ENCODE peak calls at places on chromosomes 16 and 17, in four cellular contexts. H is H9; C is effector memory CD4-positive, alpha-beta T cell; Z is GM12878. I is an unnamed sample.

GRCh38 chr17:4364622-4365041 is 1.8 kb downstream of the UBE2G1 start:
- DNase-seq in H (no peak), C (no peak), Z (no peak), I (no peak)

GRCh38 chr17:72115789-72116520 is 4.9 kb upstream of the SOX9 start:
- DNase-seq in H (peak; percentile 72), C (no peak), Z (no peak), I (no peak)

GRCh38 chr17:49913226-49914095 is 55.5 kb upstream of the DLX4 start:
- DNase-seq in H (no peak), C (no peak), Z (no peak), I (no peak)

GRCh38 chr17:8887834-8888703 is 20.6 kb upstream of the PIK3R6 start:
- DNase-seq in H (peak; percentile 97), C (no peak), Z (no peak), I (no peak)

GRCh38 chr16:71807905-71808592 is 585 bp downstream of the AP1G1 start:
- DNase-seq in H (no peak), C (no peak), Z (no peak), I (no peak)

GRCh38 chr16:14151256-14152030 is 80.3 kb downstream of the MRTFB start:
- DNase-seq in H (no peak), C (no peak), Z (no peak), I (no peak)

GRCh38 chr17:74117999-74118421 is 85.5 kb upstream of the RPL38 start:
- DNase-seq in H (peak; percentile 62), C (no peak), Z (no peak), I (no peak)

GRCh38 chr17:50396261-50397110 is 837 bp downstream of the LRRC59 start:
- DNase-seq in H (no peak), C (no peak), Z (no peak), I (no peak)

GRCh38 chr16:54903047-54903446 is 27.6 kb upstream of the IRX5 start:
- DNase-seq in H (no peak), C (no peak), Z (no peak), I (no peak)

GRCh38 chr17:77874303-77875050 is 84.0 kb upstream of the TNRC6C start:
- DNase-seq in H (no peak), C (no peak), Z (no peak), I (no peak)

GRCh38 chr17:72512649-72513556 is 392.1 kb downstream of the SOX9 start:
- DNase-seq in H (no peak), C (no peak), Z (no peak), I (no peak)

GRCh38 chr17:81966343-81967243 is 5.6 kb upstream of the NOTUM start:
- DNase-seq in H (peak; percentile 85), C (no peak), Z (no peak), I (no peak)

GRCh38 chr17:21573961-21574610 is 118.2 kb upstream of the KCNJ18 start:
- DNase-seq in H (no peak), C (peak; percentile 19), Z (no peak), I (peak; percentile 40)

GRCh38 chr17:63600569-63601438 is at the start of gene TACO1:
- DNase-seq in H (peak; percentile 90), C (peak; percentile 48), Z (peak; percentile 48), I (peak; percentile 69)

DNA sequence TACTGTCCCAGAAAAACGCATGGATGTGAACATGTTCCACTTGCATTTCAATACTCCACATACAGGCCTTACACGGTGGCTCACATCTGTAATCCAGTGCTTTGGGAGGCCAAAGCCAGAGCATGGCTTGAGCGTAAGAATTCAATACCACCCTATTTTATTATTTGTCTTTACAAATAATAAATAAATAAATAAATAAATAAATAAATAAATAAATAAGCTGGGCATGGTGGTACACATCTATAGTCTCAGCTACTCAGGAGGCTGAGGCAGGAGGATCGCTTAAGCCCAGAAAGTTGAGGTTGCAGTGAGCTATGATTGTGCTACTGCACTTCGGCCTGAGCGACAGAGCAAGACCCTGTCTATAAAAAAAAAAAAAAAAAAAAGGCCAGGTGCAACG is 53.9 kb downstream of the PLXDC1 start:
- DNase-seq in H (no peak), C (no peak), Z (no peak), I (no peak)
- H3K27ac ChIP-seq in H (no peak overlapping the region), C (no peak overlapping the region), Z (no peak overlapping the region), I (no peak overlapping the region)

GRCh38 chr16:15415411-15416070 is 18.8 kb upstream of the BMERB1 start:
- DNase-seq in H (no peak), C (no peak), Z (no peak), I (no peak)
- H3K27ac ChIP-seq in H (no peak overlapping the region), C (no peak overlapping the region), Z (no peak overlapping the region), I (no peak overlapping the region)

DNA sequence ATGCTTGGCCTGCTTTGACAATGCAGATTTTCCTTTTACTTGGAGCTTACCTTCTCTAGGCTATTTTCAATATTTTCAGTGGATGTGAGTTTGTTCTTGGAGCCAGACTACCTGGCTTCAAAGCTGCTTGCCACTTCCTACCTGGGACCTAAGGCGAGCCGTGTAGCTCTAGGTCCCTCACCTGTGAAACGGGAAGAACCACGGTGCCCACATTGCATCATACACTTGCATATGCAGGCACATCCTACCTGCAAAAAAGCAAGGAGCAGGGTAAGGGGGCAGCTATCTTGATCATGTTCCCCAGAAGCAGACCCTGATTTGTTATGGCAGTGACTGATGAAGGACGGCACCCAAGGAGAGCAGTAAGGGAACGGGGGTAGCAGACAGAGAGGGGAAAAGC is 27.0 kb upstream of the MPRIP start:
- DNase-seq in H (no peak), C (no peak), Z (no peak), I (no peak)
- H3K27ac ChIP-seq in H (no peak overlapping the region), C (no peak overlapping the region), Z (no peak overlapping the region), I (no peak overlapping the region)

GRCh38 chr17:75159196-75160031 is 5.1 kb upstream of the JPT1 start:
- DNase-seq in H (no peak), C (no peak), Z (no peak), I (no peak)

GRCh38 chr17:75155191-75155601 is 884 bp upstream of the JPT1 start:
- DNase-seq in H (peak; percentile 46), C (no peak), Z (no peak), I (no peak)

GRCh38 chr17:75154195-75155106 is at the start of gene JPT1:
- DNase-seq in H (peak; percentile 100), C (peak; percentile 97), Z (peak; percentile 97), I (peak; percentile 95)

GRCh38 chr17:75163074-75163473 is 8.8 kb upstream of the JPT1 start:
- DNase-seq in H (no peak), C (no peak), Z (no peak), I (no peak)

DNA sequence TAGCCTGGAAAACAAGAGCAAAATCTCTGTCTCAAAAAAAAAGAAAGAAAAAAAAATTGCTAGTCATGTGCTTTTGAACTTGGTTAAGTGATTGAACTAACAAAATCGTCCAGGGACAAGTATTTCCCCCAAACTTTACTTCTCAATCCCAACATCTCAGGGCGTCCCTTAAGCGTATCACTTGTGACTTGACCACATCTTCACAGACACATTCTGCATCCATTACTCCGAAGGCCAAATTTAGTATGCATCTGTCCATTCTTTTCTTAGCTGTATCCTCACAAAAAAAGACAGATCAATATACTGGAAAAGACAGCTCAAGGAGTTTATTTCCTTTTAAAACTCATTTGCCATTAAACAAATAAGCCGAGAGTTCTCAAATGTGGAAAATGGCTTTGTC is 5.9 kb upstream of the JPT1 start:
- DNase-seq in H (no peak), C (no peak), Z (no peak), I (no peak)
- H3K27ac ChIP-seq in H (no peak overlapping the region), C (no peak overlapping the region), Z (no peak overlapping the region), I (no peak overlapping the region)

GRCh38 chr17:59572301-59572924 is 7.0 kb downstream of the DHX40 start:
- DNase-seq in H (no peak), C (no peak), Z (no peak), I (no peak)
- H3K27ac ChIP-seq in H (no peak overlapping the region), C (no peak overlapping the region), Z (peak overlapping the region; percentile 20), I (no peak overlapping the region)

DNA sequence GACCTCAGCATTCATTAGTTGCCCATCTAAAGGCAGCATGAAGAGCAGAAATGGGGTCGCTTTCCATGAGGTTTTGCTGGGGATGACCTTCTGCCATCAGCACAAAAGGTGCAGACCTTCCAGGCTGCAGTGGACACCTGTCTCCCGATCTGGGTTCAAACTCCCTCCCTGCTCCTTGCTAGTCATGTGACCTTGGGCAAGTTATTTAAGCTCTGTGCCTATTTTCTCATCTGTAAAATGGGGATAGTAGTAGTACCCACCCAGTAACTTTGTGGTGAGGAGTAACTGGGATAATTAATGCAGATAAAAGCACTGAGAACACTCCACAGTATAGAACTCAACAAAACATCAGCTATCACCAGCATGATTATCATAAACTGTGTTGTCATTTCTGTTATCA is 21.4 kb upstream of the COQ7 start:
- DNase-seq in H (no peak), C (no peak), Z (no peak), I (no peak)
- H3K27ac ChIP-seq in H (no peak overlapping the region), C (no peak overlapping the region), Z (no peak overlapping the region), I (no peak overlapping the region)

GRCh38 chr16:7097537-7097936 is 235.1 kb upstream of the RBFOX1 start:
- DNase-seq in H (no peak), C (no peak), Z (no peak), I (no peak)
- H3K27ac ChIP-seq in H (no peak overlapping the region), C (no peak overlapping the region), Z (no peak overlapping the region), I (no peak overlapping the region)